ENCODE peak calls at places on chromosomes 1 and 21, in seven cellular contexts. One of them, this sample, is unnamed.

GRCh38 chr21:39452207-39452964 is 616 bp downstream of the SH3BGR start:
- DNase-seq in AG08396: peak; percentile 36
- DNase-seq in cardiac fibroblast: peak; percentile 43
- DNase-seq in activated CD4-positive, CD25-positive, alpha-beta regulatory T cell: no peak
- DNase-seq in adipocyte: peak; percentile 70
- DNase-seq in mesenchymal stem cell: peak; percentile 74
- DNase-seq in HEK293T: no peak
- DNase-seq in this sample: no peak

GRCh38 chr1:51750729-51751128 is 127.8 kb downstream of the NRDC start:
- DNase-seq in AG08396: no peak
- DNase-seq in HEK293T: no peak
- DNase-seq in mesenchymal stem cell: peak; percentile 9
- DNase-seq in adipocyte: peak; percentile 20
- DNase-seq in cardiac fibroblast: peak; percentile 38
- DNase-seq in activated CD4-positive, CD25-positive, alpha-beta regulatory T cell: no peak
- DNase-seq in this sample: no peak

GRCh38 chr1:226702318-226702956 is 36.6 kb downstream of the ITPKB start:
- DNase-seq in adipocyte: peak; percentile 46
- DNase-seq in activated CD4-positive, CD25-positive, alpha-beta regulatory T cell: no peak
- DNase-seq in HEK293T: no peak
- DNase-seq in cardiac fibroblast: peak; percentile 62
- DNase-seq in AG08396: peak; percentile 81
- DNase-seq in mesenchymal stem cell: peak; percentile 49
- DNase-seq in this sample: no peak

GRCh38 chr1:212366901-212367300 is 47.8 kb downstream of the PACC1 start:
- DNase-seq in adipocyte: peak; percentile 43
- DNase-seq in cardiac fibroblast: peak; percentile 33
- DNase-seq in AG08396: peak; percentile 35
- DNase-seq in activated CD4-positive, CD25-positive, alpha-beta regulatory T cell: no peak
- DNase-seq in HEK293T: no peak
- DNase-seq in mesenchymal stem cell: peak; percentile 32
- DNase-seq in this sample: no peak

GRCh38 chr1:64631346-64632052 is 113.4 kb upstream of the RAVER2 start:
- DNase-seq in activated CD4-positive, CD25-positive, alpha-beta regulatory T cell: no peak
- DNase-seq in mesenchymal stem cell: no peak
- DNase-seq in adipocyte: no peak
- DNase-seq in AG08396: no peak
- DNase-seq in cardiac fibroblast: no peak
- DNase-seq in HEK293T: no peak
- DNase-seq in this sample: no peak

GRCh38 chr1:150259758-150260669 is 2.4 kb downstream of the CA14 start:
- DNase-seq in AG08396: no peak
- DNase-seq in HEK293T: peak; percentile 48
- DNase-seq in cardiac fibroblast: peak; percentile 51
- DNase-seq in activated CD4-positive, CD25-positive, alpha-beta regulatory T cell: no peak
- DNase-seq in adipocyte: peak; percentile 46
- DNase-seq in mesenchymal stem cell: peak; percentile 42
- DNase-seq in this sample: peak; percentile 58

GRCh38 chr1:241423541-241424479 is 66.8 kb upstream of the RGS7 start:
- DNase-seq in activated CD4-positive, CD25-positive, alpha-beta regulatory T cell: peak; percentile 3
- DNase-seq in AG08396: peak; percentile 56
- DNase-seq in cardiac fibroblast: peak; percentile 4
- DNase-seq in mesenchymal stem cell: peak; percentile 16
- DNase-seq in HEK293T: peak; percentile 61
- DNase-seq in adipocyte: peak; percentile 56
- DNase-seq in this sample: no peak

GRCh38 chr1:84634536-84635205 is 55.6 kb downstream of the SSX2IP start:
- DNase-seq in AG08396: no peak
- DNase-seq in HEK293T: no peak
- DNase-seq in adipocyte: no peak
- DNase-seq in mesenchymal stem cell: no peak
- DNase-seq in cardiac fibroblast: no peak
- DNase-seq in activated CD4-positive, CD25-positive, alpha-beta regulatory T cell: no peak
- DNase-seq in this sample: no peak

GRCh38 chr1:109624215-109625010 is 4.8 kb downstream of the AMPD2 start:
- DNase-seq in HEK293T: no peak
- DNase-seq in cardiac fibroblast: peak; percentile 29
- DNase-seq in AG08396: no peak
- DNase-seq in activated CD4-positive, CD25-positive, alpha-beta regulatory T cell: no peak
- DNase-seq in mesenchymal stem cell: no peak
- DNase-seq in adipocyte: no peak
- DNase-seq in this sample: no peak

GRCh38 chr1:9435101-9435636 is 104.1 kb upstream of the SLC25A33 start:
- DNase-seq in AG08396: no peak
- DNase-seq in HEK293T: no peak
- DNase-seq in activated CD4-positive, CD25-positive, alpha-beta regulatory T cell: no peak
- DNase-seq in mesenchymal stem cell: no peak
- DNase-seq in adipocyte: no peak
- DNase-seq in cardiac fibroblast: no peak
- DNase-seq in this sample: no peak

GRCh38 chr1:46724991-46725735 is 6.2 kb upstream of the EFCAB14 start:
- DNase-seq in HEK293T: peak; percentile 70
- DNase-seq in cardiac fibroblast: peak; percentile 91
- DNase-seq in mesenchymal stem cell: peak; percentile 79
- DNase-seq in AG08396: peak; percentile 60
- DNase-seq in activated CD4-positive, CD25-positive, alpha-beta regulatory T cell: peak; percentile 31
- DNase-seq in adipocyte: peak; percentile 86
- DNase-seq in this sample: peak; percentile 92

GRCh38 chr1:84345220-84345619 is 43.7 kb downstream of the SAMD13 start:
- DNase-seq in HEK293T: no peak
- DNase-seq in cardiac fibroblast: peak; percentile 46
- DNase-seq in adipocyte: no peak
- DNase-seq in activated CD4-positive, CD25-positive, alpha-beta regulatory T cell: no peak
- DNase-seq in AG08396: no peak
- DNase-seq in mesenchymal stem cell: no peak
- DNase-seq in this sample: no peak

GRCh38 chr1:6447818-6448748 is 17.9 kb downstream of the TNFRSF25 start:
- DNase-seq in HEK293T: no peak
- DNase-seq in cardiac fibroblast: no peak
- DNase-seq in activated CD4-positive, CD25-positive, alpha-beta regulatory T cell: no peak
- DNase-seq in adipocyte: no peak
- DNase-seq in mesenchymal stem cell: no peak
- DNase-seq in AG08396: no peak
- DNase-seq in this sample: no peak

GRCh38 chr1:205547932-205548827 is 43.7 kb downstream of the CDK18 start:
- DNase-seq in AG08396: no peak
- DNase-seq in cardiac fibroblast: no peak
- DNase-seq in adipocyte: no peak
- DNase-seq in HEK293T: no peak
- DNase-seq in mesenchymal stem cell: no peak
- DNase-seq in activated CD4-positive, CD25-positive, alpha-beta regulatory T cell: no peak
- DNase-seq in this sample: no peak

GRCh38 chr1:218620956-218621355 is 275.8 kb downstream of the TGFB2 start:
- DNase-seq in HEK293T: no peak
- DNase-seq in mesenchymal stem cell: no peak
- DNase-seq in cardiac fibroblast: no peak
- DNase-seq in adipocyte: peak; percentile 14
- DNase-seq in activated CD4-positive, CD25-positive, alpha-beta regulatory T cell: no peak
- DNase-seq in AG08396: no peak
- DNase-seq in this sample: peak; percentile 32

GRCh38 chr21:35484032-35484431 is 434.9 kb upstream of the RUNX1 start:
- DNase-seq in mesenchymal stem cell: no peak
- DNase-seq in adipocyte: no peak
- DNase-seq in cardiac fibroblast: no peak
- DNase-seq in HEK293T: no peak
- DNase-seq in AG08396: no peak
- DNase-seq in activated CD4-positive, CD25-positive, alpha-beta regulatory T cell: no peak
- DNase-seq in this sample: no peak

GRCh38 chr1:212256404-212256803 is 28.8 kb upstream of the PPP2R5A start:
- DNase-seq in AG08396: no peak
- DNase-seq in adipocyte: no peak
- DNase-seq in HEK293T: no peak
- DNase-seq in activated CD4-positive, CD25-positive, alpha-beta regulatory T cell: no peak
- DNase-seq in cardiac fibroblast: no peak
- DNase-seq in mesenchymal stem cell: no peak
- DNase-seq in this sample: no peak

GRCh38 chr1:194133152-194133551 is 946.7 kb upstream of the B3GALT2 start:
- DNase-seq in activated CD4-positive, CD25-positive, alpha-beta regulatory T cell: no peak
- DNase-seq in HEK293T: no peak
- DNase-seq in mesenchymal stem cell: no peak
- DNase-seq in adipocyte: no peak
- DNase-seq in AG08396: no peak
- DNase-seq in cardiac fibroblast: no peak
- DNase-seq in this sample: no peak

GRCh38 chr1:101317590-101317989 is 80.8 kb downstream of the S1PR1 start:
- DNase-seq in cardiac fibroblast: no peak
- DNase-seq in activated CD4-positive, CD25-positive, alpha-beta regulatory T cell: no peak
- DNase-seq in AG08396: no peak
- DNase-seq in mesenchymal stem cell: no peak
- DNase-seq in HEK293T: no peak
- DNase-seq in adipocyte: no peak
- DNase-seq in this sample: no peak

GRCh38 chr1:236059011-236059410 is 5.9 kb downstream of the NID1 start:
- DNase-seq in AG08396: no peak
- DNase-seq in adipocyte: no peak
- DNase-seq in cardiac fibroblast: no peak
- DNase-seq in mesenchymal stem cell: no peak
- DNase-seq in HEK293T: no peak
- DNase-seq in activated CD4-positive, CD25-positive, alpha-beta regulatory T cell: no peak
- DNase-seq in this sample: no peak

GRCh38 chr21:44914176-44914874 is 6.4 kb downstream of the ITGB2 start:
- DNase-seq in AG08396: no peak
- DNase-seq in cardiac fibroblast: no peak
- DNase-seq in activated CD4-positive, CD25-positive, alpha-beta regulatory T cell: no peak
- DNase-seq in adipocyte: no peak
- DNase-seq in HEK293T: no peak
- DNase-seq in mesenchymal stem cell: no peak
- DNase-seq in this sample: no peak

GRCh38 chr1:29517251-29518080 is 281.1 kb downstream of the PTPRU start:
- DNase-seq in activated CD4-positive, CD25-positive, alpha-beta regulatory T cell: no peak
- DNase-seq in mesenchymal stem cell: no peak
- DNase-seq in HEK293T: no peak
- DNase-seq in adipocyte: no peak
- DNase-seq in cardiac fibroblast: no peak
- DNase-seq in AG08396: no peak
- DNase-seq in this sample: no peak

GRCh38 chr1:207565546-207566468 is 69.8 kb downstream of the CR1 start:
- DNase-seq in activated CD4-positive, CD25-positive, alpha-beta regulatory T cell: no peak
- DNase-seq in mesenchymal stem cell: no peak
- DNase-seq in adipocyte: peak; percentile 46
- DNase-seq in HEK293T: no peak
- DNase-seq in AG08396: no peak
- DNase-seq in cardiac fibroblast: peak; percentile 13
- DNase-seq in this sample: peak; percentile 68

GRCh38 chr21:8993284-8993942 is 1528.0 kb upstream of the TPTE start:
- DNase-seq in AG08396: no peak
- DNase-seq in HEK293T: no peak
- DNase-seq in adipocyte: no peak
- DNase-seq in mesenchymal stem cell: no peak
- DNase-seq in cardiac fibroblast: no peak
- DNase-seq in activated CD4-positive, CD25-positive, alpha-beta regulatory T cell: no peak
- DNase-seq in this sample: no peak

GRCh38 chr1:6907201-6907600 is 121.9 kb downstream of the CAMTA1 start:
- DNase-seq in AG08396: no peak
- DNase-seq in adipocyte: no peak
- DNase-seq in cardiac fibroblast: no peak
- DNase-seq in HEK293T: no peak
- DNase-seq in mesenchymal stem cell: no peak
- DNase-seq in activated CD4-positive, CD25-positive, alpha-beta regulatory T cell: no peak
- DNase-seq in this sample: no peak